ENCODE peak calls at places on chromosomes 11 and 22, in eight cellular contexts. I is choroid plexus epithelial cell, G is ovary, X is MCF 10A, C is IMR-90, N is endodermal cell, S is right lobe of liver, J is RWPE1. U is an unnamed sample.

GRCh38 chr22:31737932-31738331 is 12.0 kb downstream of the PRR14L start:
- DNase-seq in I (no peak), G (no peak), X (no peak), C (no peak), N (no peak), S (no peak), J (no peak), U (no peak)

GRCh38 chr11:121134758-121135312 is 33.8 kb downstream of the TECTA start:
- DNase-seq in I (no peak), G (no peak), X (no peak), C (no peak), N (no peak), S (no peak), J (no peak), U (no peak)

GRCh38 chr11:20089357-20089756 is 70.9 kb downstream of the DBX1 start:
- DNase-seq in I (peak), G (no peak), X (no peak), C (no peak), N (peak), S (no peak), J (no peak), U (no peak)

GRCh38 chr22:22349455-22349836 is 104.9 kb downstream of the VPREB1 start:
- DNase-seq in I (no peak), G (no peak), X (no peak), C (no peak), N (peak), S (no peak), J (no peak), U (no peak)

GRCh38 chr11:33959855-33960400 is 68.1 kb upstream of the LMO2 start:
- DNase-seq in I (no peak), G (no peak), X (no peak), C (no peak), N (no peak), S (no peak), J (no peak), U (no peak)

GRCh38 chr11:123246749-123247497 is 51.9 kb upstream of the CLMP start:
- DNase-seq in I (peak), G (peak), X (peak), C (peak), N (peak), S (peak), J (peak), U (peak)

GRCh38 chr11:1503708-1504104 is 17.1 kb upstream of the MOB2 start:
- DNase-seq in I (no peak), G (no peak), X (no peak), C (no peak), N (no peak), S (peak), J (no peak), U (peak)

GRCh38 chr22:38412435-38413084 is 42.4 kb downstream of the KCNJ4 start:
- DNase-seq in I (no peak), G (peak), X (no peak), C (no peak), N (peak), S (no peak), J (peak), U (no peak)

GRCh38 chr22:16959345-16959930 is 48.6 kb downstream of the GAB4 start:
- DNase-seq in I (no peak), G (no peak), X (no peak), C (no peak), N (no peak), S (no peak), J (no peak), U (no peak)

GRCh38 chr11:78841451-78842060 is 266.9 kb upstream of the NARS2 start:
- DNase-seq in I (no peak), G (peak), X (peak), C (peak), N (peak), S (no peak), J (peak), U (no peak)

GRCh38 chr11:72239296-72239848 is 4.6 kb downstream of the PHOX2A start:
- DNase-seq in I (peak), G (peak), X (peak), C (peak), N (peak), S (peak), J (peak), U (no peak)

GRCh38 chr22:27431896-27432295 is 369.7 kb downstream of the MN1 start:
- DNase-seq in I (peak), G (no peak), X (no peak), C (peak), N (no peak), S (no peak), J (no peak), U (no peak)

GRCh38 chr11:14422052-14422813 is 63.2 kb upstream of the RRAS2 start:
- DNase-seq in I (peak), G (peak), X (peak), C (peak), N (peak), S (peak), J (peak), U (no peak)

GRCh38 chr22:47090591-47091240 is 328.3 kb downstream of the TBC1D22A start:
- DNase-seq in I (peak), G (no peak), X (no peak), C (peak), N (peak), S (no peak), J (no peak), U (no peak)

GRCh38 chr11:20208622-20209090 is 48.4 kb upstream of the DBX1 start:
- DNase-seq in I (no peak), G (no peak), X (no peak), C (no peak), N (peak), S (no peak), J (no peak), U (no peak)

GRCh38 chr11:47443028-47443700 is 5.8 kb downstream of the RAPSN start:
- DNase-seq in I (no peak), G (no peak), X (no peak), C (no peak), N (no peak), S (no peak), J (no peak), U (no peak)
- TF ChIP-seq CTCF in I (no peak), G (no peak), X (no peak), C (no peak), N (peak), S (no peak), J (no peak), U (no peak)

DNA sequence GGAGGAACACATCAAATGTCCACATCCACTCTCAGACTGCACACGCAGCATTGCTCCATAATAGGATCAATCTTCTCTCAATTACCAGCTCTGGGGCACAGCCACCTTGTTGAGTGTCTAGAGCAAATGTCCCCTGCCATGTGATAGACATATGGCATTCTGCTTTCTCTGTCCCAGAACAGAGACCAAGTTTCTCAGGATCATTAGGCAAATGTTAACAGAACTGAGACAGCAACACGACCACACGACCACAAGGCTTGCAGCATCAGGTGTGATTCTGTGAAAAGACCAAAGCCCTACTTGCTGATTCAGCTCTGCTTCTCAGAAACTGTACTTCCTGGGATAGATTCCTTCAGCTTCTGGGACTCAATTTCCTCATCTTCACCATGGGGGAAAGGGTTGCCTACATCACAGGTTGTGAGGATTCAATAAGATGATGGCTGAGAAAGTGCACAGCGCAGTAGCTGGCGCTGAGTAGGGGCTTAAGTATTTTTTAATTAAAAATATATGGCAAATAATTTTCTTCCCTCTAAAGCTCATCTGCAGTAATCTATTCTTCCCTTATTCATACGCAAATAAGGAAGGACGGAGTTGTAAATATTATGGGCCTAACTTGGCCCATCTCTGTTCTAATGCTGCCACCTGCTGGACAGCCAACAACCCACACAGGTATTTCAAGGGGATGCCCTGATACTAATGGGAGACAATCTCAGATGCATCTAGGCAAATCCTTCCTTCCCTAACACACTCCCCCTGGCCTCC is 54.3 kb upstream of the USP47 start:
- DNase-seq in I (peak), G (peak), X (peak), C (peak), N (peak), S (peak), J (peak), U (peak)
- TF ChIP-seq CTCF in I (peak), G (peak), X (peak), C (peak), N (peak), S (peak), J (peak), U (peak)

DNA sequence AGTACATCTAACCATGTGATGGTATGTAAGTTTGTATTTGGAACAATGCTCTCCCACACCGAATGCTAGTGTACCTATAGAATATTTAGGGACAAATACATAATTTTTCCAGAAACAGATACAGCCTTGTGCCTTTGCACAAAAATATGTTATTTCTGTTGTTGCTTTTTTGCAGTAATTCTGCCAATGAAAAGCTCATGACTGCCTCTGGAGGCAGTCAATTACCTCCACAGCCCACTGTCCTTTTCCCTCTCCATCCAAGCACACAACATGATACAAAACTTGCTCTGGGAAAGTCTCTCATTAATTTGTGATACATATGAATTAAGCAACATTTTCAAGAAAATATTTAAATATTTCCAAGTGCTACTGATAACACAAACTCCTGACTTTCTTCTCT is 3.6 kb downstream of the OR51I2 start:
- DNase-seq in I (no peak), G (no peak), X (no peak), C (no peak), N (no peak), S (no peak), J (no peak), U (no peak)
- TF ChIP-seq CTCF in I (no peak), G (no peak), X (no peak), C (no peak), N (peak), S (no peak), J (no peak), U (no peak)

GRCh38 chr11:125075900-125076317 is 12.8 kb downstream of the SLC37A2 start:
- DNase-seq in I (no peak), G (no peak), X (peak), C (no peak), N (peak), S (no peak), J (peak), U (no peak)
- TF ChIP-seq CTCF in I (no peak), G (no peak), X (no peak), C (no peak), N (peak), S (no peak), J (no peak), U (no peak)

DNA sequence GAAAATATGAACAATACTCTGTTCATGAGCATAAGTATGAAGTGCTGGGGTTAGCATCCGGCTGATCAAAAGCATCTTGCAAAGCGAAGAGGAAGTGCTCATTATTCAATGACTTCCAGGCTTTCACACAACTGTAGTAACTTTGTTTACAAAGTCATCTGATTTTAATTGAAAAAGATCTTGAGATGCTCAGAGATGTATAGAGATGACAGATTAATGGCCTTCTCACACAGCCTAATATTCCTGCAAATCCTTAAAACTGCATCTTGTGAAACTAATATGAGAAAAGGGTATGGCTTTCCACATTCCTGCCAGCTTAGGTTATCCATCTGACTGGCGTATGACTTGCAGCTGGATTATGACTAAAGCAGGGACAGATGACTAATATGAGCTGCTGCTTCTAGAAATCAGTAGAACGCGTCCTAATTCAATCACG is 125.4 kb downstream of the CASP12 start:
- DNase-seq in I (peak), G (no peak), X (peak), C (peak), N (no peak), S (no peak), J (peak), U (no peak)
- TF ChIP-seq CTCF in I (no peak), G (no peak), X (no peak), C (no peak), N (no peak), S (no peak), J (no peak), U (no peak)